ENCODE peak calls at places on chromosome 21, in seven cellular contexts. U is brain microvascular endothelial cell; D is IMR-90; L is left ventricle myocardium inferior; P is GM12865; W is effector memory CD8-positive, alpha-beta T cell; H is SK-N-SH. T is an unnamed sample.

GRCh38 chr21:16020878-16021277 is 291.1 kb downstream of the USP25 start:
- DNase-seq in P (no peak), W (no peak), H (peak), D (no peak), U (no peak), L (no peak), T (no peak)

GRCh38 chr21:40793057-40793456 is 53.9 kb downstream of the DSCAM start:
- DNase-seq in U (no peak), H (no peak), L (no peak), D (peak), W (no peak), P (no peak), T (no peak)

GRCh38 chr21:43919871-43920801 is 55.1 kb downstream of the AGPAT3 start:
- DNase-seq in W (no peak), H (no peak), U (no peak), D (peak), L (peak), P (peak), T (no peak)

GRCh38 chr21:42669069-42669468 is 15.6 kb downstream of the PDE9A start:
- DNase-seq in H (no peak), L (peak), D (no peak), U (no peak), W (no peak), P (no peak), T (no peak)

GRCh38 chr21:15682182-15682895 is 47.4 kb upstream of the USP25 start:
- DNase-seq in U (peak), W (no peak), P (peak), L (no peak), H (no peak), D (peak), T (no peak)

GRCh38 chr21:27291006-27291405 is 324.1 kb upstream of the ADAMTS5 start:
- DNase-seq in U (no peak), P (no peak), W (no peak), D (no peak), H (no peak), L (no peak), T (no peak)

GRCh38 chr21:37757631-37758376 is 158.5 kb downstream of the KCNJ6 start:
- DNase-seq in D (no peak), P (no peak), U (no peak), L (no peak), W (no peak), H (no peak), T (no peak)

GRCh38 chr21:33492571-33492970 is 1.1 kb upstream of the DNAJC28 start:
- DNase-seq in D (peak), L (no peak), P (no peak), W (no peak), U (peak), H (no peak), T (no peak)

GRCh38 chr21:45084121-45084520 is 9.7 kb downstream of the ADARB1 start:
- DNase-seq in U (no peak), W (no peak), P (no peak), L (no peak), H (no peak), D (no peak), T (no peak)

GRCh38 chr21:27571706-27572105 is 604.8 kb upstream of the ADAMTS5 start:
- DNase-seq in L (no peak), H (no peak), D (peak), P (no peak), U (peak), W (no peak), T (no peak)

GRCh38 chr21:44598031-44598430 is 2.4 kb upstream of the KRTAP10-7 start:
- DNase-seq in W (no peak), H (no peak), L (no peak), D (no peak), P (no peak), U (no peak), T (no peak)

GRCh38 chr21:25878334-25878733 is 143.6 kb downstream of the GABPA start:
- DNase-seq in L (no peak), P (no peak), H (no peak), U (peak), D (peak), W (no peak), T (no peak)

GRCh38 chr21:36207577-36208320 is 51.1 kb downstream of the DOP1B start:
- DNase-seq in D (peak), H (no peak), W (no peak), U (peak), L (no peak), P (peak), T (no peak)

GRCh38 chr21:36699026-36699545 is at the start of gene SIM2:
- DNase-seq in U (no peak), H (peak), D (peak), L (no peak), W (no peak), P (no peak), T (no peak)

GRCh38 chr21:44556879-44557278 is 1.7 kb downstream of the KRTAP10-3 start:
- DNase-seq in L (no peak), H (no peak), D (no peak), P (peak), U (no peak), W (no peak), T (no peak)

GRCh38 chr21:18663663-18664062 is 260.1 kb upstream of the TMPRSS15 start:
- DNase-seq in P (no peak), W (no peak), D (no peak), L (no peak), U (no peak), H (no peak), T (no peak)

GRCh38 chr21:37792046-37792445 is 124.2 kb downstream of the KCNJ6 start:
- DNase-seq in D (peak), P (no peak), L (no peak), W (no peak), U (peak), H (no peak), T (no peak)

GRCh38 chr21:25818156-25818950 is 83.6 kb downstream of the GABPA start:
- DNase-seq in W (no peak), U (no peak), L (no peak), H (no peak), P (no peak), D (no peak), T (no peak)

GRCh38 chr21:28207776-28208175 is 784.9 kb downstream of the LTN1 start:
- DNase-seq in W (no peak), P (no peak), U (peak), L (no peak), H (peak), D (peak), T (no peak)

GRCh38 chr21:16002872-16003466 is 273.2 kb downstream of the USP25 start:
- DNase-seq in P (no peak), H (peak), D (peak), U (peak), L (no peak), W (no peak), T (no peak)

GRCh38 chr21:31557421-31557955 is 102.0 kb upstream of the SOD1 start:
- DNase-seq in H (peak), L (no peak), P (no peak), D (no peak), W (no peak), U (no peak), T (no peak)

GRCh38 chr21:20999567-21000169 is 1.5 kb downstream of the NCAM2 start:
- DNase-seq in H (peak), D (peak), L (no peak), W (no peak), P (peak), U (peak), T (no peak)

GRCh38 chr21:38756746-38757145 is 49.0 kb upstream of the ETS2 start:
- DNase-seq in U (peak), H (no peak), L (no peak), W (no peak), D (peak), P (no peak), T (no peak)

GRCh38 chr21:44021064-44021463 is 9.0 kb downstream of the TRAPPC10 start:
- DNase-seq in H (no peak), D (no peak), W (no peak), L (no peak), U (no peak), P (no peak), T (no peak)

GRCh38 chr21:39668369-39668768 is 55.6 kb downstream of the B3GALT5 start:
- DNase-seq in W (no peak), L (no peak), U (no peak), P (no peak), D (no peak), H (no peak), T (no peak)

GRCh38 chr21:46003575-46004007 is 22.0 kb downstream of the COL6A1 start:
- DNase-seq in P (no peak), W (no peak), H (no peak), L (no peak), U (no peak), D (no peak), T (no peak)

GRCh38 chr21:38488640-38489282 is 9.5 kb downstream of the ERG start:
- DNase-seq in H (no peak), W (no peak), U (no peak), P (no peak), D (no peak), L (no peak), T (no peak)

GRCh38 chr21:44502559-44502958 is 37.4 kb downstream of the KRTAP10-1 start:
- DNase-seq in H (no peak), W (no peak), L (no peak), P (no peak), U (no peak), D (no peak), T (no peak)

GRCh38 chr21:34280987-34281386 is 82.8 kb upstream of the KCNE2 start:
- DNase-seq in H (no peak), D (no peak), L (peak), U (no peak), P (no peak), W (no peak), T (no peak)

GRCh38 chr21:15264084-15264483 is 199.3 kb upstream of the NRIP1 start:
- DNase-seq in U (no peak), H (no peak), L (no peak), P (no peak), W (no peak), D (no peak), T (no peak)

GRCh38 chr21:39082656-39083376 is 100.4 kb downstream of the PSMG1 start:
- DNase-seq in U (no peak), L (no peak), H (no peak), P (no peak), W (no peak), D (no peak), T (no peak)

GRCh38 chr21:25636727-25637126 is 2.3 kb upstream of the JAM2 start:
- DNase-seq in P (peak), W (no peak), H (no peak), L (no peak), U (no peak), D (peak), T (no peak)

T was measured in substantia nigra.